ENCODE peak calls at places on chromosomes 2 and 18, in five cellular contexts. G, E, S, N and T are unnamed samples.

GRCh38 chr2:28387082-28387960 is 5.3 kb upstream of the FOSL2 start:
- DNase-seq in E (no peak), N (no peak), S (no peak), G (peak; percentile 73), T (no peak)

GRCh38 chr2:158413581-158413980 is 43.0 kb downstream of the CCDC148 start:
- DNase-seq in E (no peak), S (no peak), G (no peak), N (no peak), T (no peak)

GRCh38 chr2:216970369-216970915 is 110.6 kb upstream of the TNP1 start:
- DNase-seq in S (no peak), N (no peak), G (no peak), E (no peak), T (no peak)

GRCh38 chr18:25229080-25229479 is 122.9 kb downstream of the ZNF521 start:
- DNase-seq in S (no peak), N (no peak), G (peak; percentile 80), E (peak; percentile 42), T (no peak)

GRCh38 chr2:127932199-127932877 is 46.6 kb upstream of the AMMECR1L start:
- DNase-seq in S (no peak), N (no peak), G (peak; percentile 67), E (no peak), T (no peak)

GRCh38 chr2:37350034-37350433 is 5.6 kb downstream of the QPCT start:
- DNase-seq in G (peak; percentile 20), S (no peak), E (no peak), N (no peak), T (no peak)

GRCh38 chr2:177929662-177930522 is 142.7 kb downstream of the PDE11A start:
- DNase-seq in E (no peak), N (no peak), G (no peak), S (no peak), T (no peak)

GRCh38 chr2:57796527-57796926 is 250.1 kb upstream of the VRK2 start:
- DNase-seq in N (no peak), G (no peak), E (no peak), S (peak; percentile 68), T (no peak)

GRCh38 chr2:126244937-126245336 is 411.0 kb upstream of the GYPC start:
- DNase-seq in N (no peak), S (peak; percentile 77), G (peak; percentile 54), E (peak; percentile 26), T (no peak)

GRCh38 chr18:31558567-31558966 is 33.1 kb upstream of the TTR start:
- DNase-seq in N (no peak), E (no peak), S (no peak), G (no peak), T (no peak)

GRCh38 chr18:44742741-44743311 is 62.1 kb downstream of the SETBP1 start:
- DNase-seq in E (peak; percentile 67), N (no peak), S (no peak), G (peak; percentile 52), T (no peak)

GRCh38 chr2:148660999-148661398 is 16.4 kb downstream of the EPC2 start:
- DNase-seq in N (no peak), S (no peak), E (no peak), G (no peak), T (no peak)

GRCh38 chr2:44926957-44927356 is 14.5 kb upstream of the SIX3 start:
- DNase-seq in S (no peak), N (no peak), G (no peak), E (no peak), T (no peak)

GRCh38 chr2:23465982-23466381 is 81.0 kb downstream of the KLHL29 start:
- DNase-seq in S (no peak), N (no peak), E (no peak), G (peak; percentile 37), T (no peak)

GRCh38 chr2:144648837-144649485 is 129.0 kb upstream of the ZEB2 start:
- DNase-seq in G (no peak), S (no peak), N (no peak), E (no peak), T (no peak)

GRCh38 chr2:121287956-121288355 is 3.0 kb upstream of the TFCP2L1 start:
- DNase-seq in E (no peak), S (no peak), G (no peak), N (no peak), T (no peak)

GRCh38 chr2:124025349-124025720 is 248 bp downstream of the CNTNAP5 start:
- DNase-seq in N (no peak), G (no peak), E (no peak), S (no peak), T (no peak)
- H3K4me3 ChIP-seq in N (no peak overlapping the region), G (peak overlapping the region; percentile 3), E (no peak overlapping the region), S (peak overlapping the region; percentile 34), T (no peak overlapping the region)

DNA sequence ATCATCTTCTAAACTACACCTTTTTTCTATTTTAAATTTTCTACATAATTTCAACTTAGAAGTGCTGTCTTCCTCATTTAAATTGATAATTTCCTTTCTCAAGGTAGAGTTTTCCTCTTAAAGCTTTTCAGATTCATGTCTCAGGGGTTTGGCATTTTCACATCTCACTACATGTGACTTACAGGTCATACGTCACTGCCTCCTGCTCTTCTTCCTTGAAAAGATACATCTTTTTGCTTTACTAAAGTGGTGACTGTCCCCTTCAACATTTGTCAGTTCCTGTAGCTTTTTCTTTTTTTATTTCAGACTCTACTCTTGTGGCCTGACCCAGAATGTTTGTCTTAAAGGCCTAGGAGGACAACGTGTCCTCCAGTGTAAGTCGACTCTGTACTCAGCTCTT is 17.1 kb upstream of the RUFY4 start:
- DNase-seq in G (no peak), N (no peak), E (no peak), S (no peak), T (no peak)
- H3K27me3 ChIP-seq in G (no peaks in the 10 kb centered on the region), N (no peaks in the 10 kb centered on the region), E (peaks cover 3% of the 10 kb centered on the region), S (no peaks in the 10 kb centered on the region), T (no peaks in the 10 kb centered on the region)

GRCh38 chr2:168698959-168699358 is 103.5 kb upstream of the NOSTRIN start:
- DNase-seq in S (no peak), G (no peak), E (no peak), N (no peak), T (no peak)
- H3K9me3 ChIP-seq in S (no peaks in the 10 kb centered on the region), G (no peaks in the 10 kb centered on the region), E (no peaks in the 10 kb centered on the region), N (no peaks in the 10 kb centered on the region), T (no peaks in the 10 kb centered on the region)

GRCh38 chr2:151828890-151829324 is 686 bp upstream of the ARL5A start:
- DNase-seq in S (no peak), E (no peak), G (no peak), N (no peak), T (no peak)
- H3K4me3 ChIP-seq in S (peak overlapping the region; percentile 89), E (peak overlapping the region; percentile 93), G (peak overlapping the region; percentile 83), N (peak overlapping the region; percentile 90), T (peak overlapping the region; percentile 62)

GRCh38 chr2:227614246-227614645 is 394 bp downstream of the SCYGR3 start:
- DNase-seq in S (no peak), E (no peak), G (no peak), N (no peak), T (no peak)
- H3K27me3 ChIP-seq in S (peaks cover 3% of the 10 kb centered on the region), E (peaks cover 34% of the 10 kb centered on the region), G (no peaks in the 10 kb centered on the region), N (no peaks in the 10 kb centered on the region), T (no peaks in the 10 kb centered on the region)

GRCh38 chr2:84477886-84478285 is 18.8 kb upstream of the SUCLG1 start:
- DNase-seq in G (no peak), N (no peak), E (no peak), S (no peak), T (no peak)
- H3K9me3 ChIP-seq in G (no peaks in the 10 kb centered on the region), N (no peaks in the 10 kb centered on the region), E (no peaks in the 10 kb centered on the region), S (peaks cover 30% of the 10 kb centered on the region), T (no peaks in the 10 kb centered on the region)

DNA sequence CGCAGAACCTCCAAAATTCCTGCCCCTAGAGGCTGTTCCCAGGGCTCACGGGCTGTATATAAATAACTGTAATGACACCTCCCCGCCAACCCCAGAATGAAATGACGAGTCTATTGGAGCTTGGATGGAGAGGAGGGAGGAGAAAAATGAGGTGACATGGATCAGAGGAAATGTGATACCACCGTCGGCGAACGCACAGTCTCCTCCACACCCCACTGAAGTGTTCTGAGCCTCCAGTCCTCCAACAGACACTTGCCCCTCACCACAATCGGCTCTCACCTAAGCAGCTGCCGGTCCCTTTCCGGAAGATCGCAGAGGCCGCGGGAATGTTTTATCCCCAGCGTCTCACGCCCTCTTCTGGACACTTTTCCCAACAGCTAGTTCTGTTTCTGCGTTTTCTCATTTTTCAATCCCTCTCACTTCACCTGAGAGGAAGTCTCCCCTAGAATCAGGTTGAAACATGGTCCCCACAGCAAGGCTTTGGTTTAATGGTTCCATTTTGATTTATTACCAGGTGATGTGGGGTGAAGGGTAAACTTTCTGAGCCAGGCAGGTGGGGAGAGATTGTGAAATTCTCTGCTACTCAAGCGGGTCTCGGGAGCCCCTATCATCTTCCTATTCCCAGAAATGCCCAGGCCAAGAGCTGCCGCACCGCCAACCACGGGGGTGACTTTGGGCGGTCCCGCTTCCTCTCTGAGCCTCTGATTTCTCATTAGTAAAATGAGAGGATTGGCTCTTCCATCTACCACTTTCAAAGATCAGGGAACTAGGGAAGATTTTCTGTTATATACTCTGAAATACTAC is 9.1 kb upstream of the MYO5B start:
- DNase-seq in G (peak; percentile 53), E (peak; percentile 22), S (peak; percentile 40), N (no peak), T (no peak)
- H3K4me3 ChIP-seq in G (no peak overlapping the region), E (no peak overlapping the region), S (no peak overlapping the region), N (peak overlapping the region; percentile 29), T (no peak overlapping the region)